ENCODE peak calls at places on chromosomes 2 and 18, in six cellular contexts. P is endothelial cell of umbilical vein, A is cardiac muscle cell, Z is ovary, O is lower lobe of right lung, K is aorta. F is an unnamed sample. For H3K27me3, the result is how much of the 10 kb centered on the place peaks cover.

GRCh38 chr2:9388102-9388735 is 35.1 kb downstream of the ITGB1BP1 start:
- DNase-seq in A (no peak), K (no peak), P (no peak), O (no peak), Z (no peak), F (no peak)

GRCh38 chr2:171409436-171409971 is 24.3 kb downstream of the METTL8 start:
- DNase-seq in Z (no peak), K (no peak), P (peak), A (no peak), O (no peak), F (peak)

GRCh38 chr2:158740591-158740990 is 54.5 kb upstream of the DAPL1 start:
- DNase-seq in P (no peak), K (no peak), O (no peak), Z (no peak), A (peak), F (no peak)

GRCh38 chr2:167271941-167272340 is 383.7 kb downstream of the XIRP2 start:
- DNase-seq in Z (no peak), O (no peak), A (no peak), K (no peak), P (no peak), F (peak)

GRCh38 chr18:62425465-62426190 is 97.2 kb upstream of the ZCCHC2 start:
- DNase-seq in P (peak), O (peak), A (peak), Z (peak), K (peak), F (peak)

GRCh38 chr2:231532189-231533035 is 2.2 kb upstream of the NMUR1 start:
- DNase-seq in P (no peak), O (no peak), K (peak), A (no peak), Z (no peak), F (no peak)

GRCh38 chr2:25699206-25699605 is 25.8 kb upstream of the DTNB start:
- DNase-seq in A (no peak), O (no peak), Z (no peak), P (no peak), K (no peak), F (no peak)

GRCh38 chr2:228957075-228957474 is 314.0 kb downstream of the PID1 start:
- DNase-seq in A (no peak), K (no peak), P (no peak), Z (no peak), O (no peak), F (no peak)

GRCh38 chr2:105377871-105378270 is 21.0 kb downstream of the FHL2 start:
- DNase-seq in Z (no peak), K (no peak), O (no peak), A (no peak), P (no peak), F (no peak)

GRCh38 chr2:96146881-96147592 is 1.8 kb upstream of the DUSP2 start:
- DNase-seq in K (peak), A (no peak), O (peak), Z (peak), P (no peak), F (no peak)

GRCh38 chr2:33458248-33458819 is 18.1 kb upstream of the RASGRP3 start:
- DNase-seq in O (no peak), Z (no peak), P (no peak), A (no peak), K (no peak), F (no peak)

GRCh38 chr2:64017811-64018714 is 1.2 kb downstream of the VPS54 start:
- DNase-seq in A (peak), K (no peak), O (no peak), Z (no peak), P (peak), F (peak)

GRCh38 chr2:156343940-156344301 is 11.4 kb upstream of the NR4A2 start:
- DNase-seq in K (no peak), P (no peak), O (no peak), Z (no peak), A (no peak), F (no peak)

GRCh38 chr2:184685999-184686841 is 87.9 kb downstream of the ZNF804A start:
- DNase-seq in A (peak), O (no peak), K (no peak), Z (no peak), P (no peak), F (no peak)

GRCh38 chr18:49461602-49461977 is 1.1 kb upstream of the DYM start:
- DNase-seq in Z (no peak), K (no peak), O (no peak), P (no peak), A (no peak), F (no peak)

GRCh38 chr2:60560734-60561649 is 7.5 kb upstream of the BCL11A start:
- DNase-seq in A (peak), P (no peak), O (no peak), K (no peak), Z (no peak), F (peak)

GRCh38 chr2:130922417-130922816 is 85.7 kb downstream of the ARHGEF4 start:
- DNase-seq in O (no peak), A (no peak), P (no peak), Z (no peak), K (no peak), F (no peak)

GRCh38 chr2:203670939-203671338 is 35.5 kb upstream of the CD28 start:
- DNase-seq in Z (no peak), P (no peak), A (peak), K (no peak), O (no peak), F (no peak)

GRCh38 chr2:221096651-221097567 is 475.2 kb downstream of the EPHA4 start:
- DNase-seq in A (no peak), K (no peak), Z (no peak), P (peak), O (no peak), F (no peak)

GRCh38 chr2:67686254-67686653 is 289.1 kb downstream of the ETAA1 start:
- DNase-seq in P (no peak), A (no peak), K (no peak), Z (no peak), O (no peak), F (no peak)

GRCh38 chr18:62741118-62741566 is 25.8 kb downstream of the PHLPP1 start:
- DNase-seq in O (no peak), K (no peak), A (peak), Z (no peak), P (peak), F (peak)

GRCh38 chr2:106841886-106842645 is 43.9 kb downstream of the ST6GAL2 start:
- DNase-seq in Z (no peak), P (no peak), A (no peak), K (no peak), O (no peak), F (no peak)

GRCh38 chr2:71380665-71381064 is 49.1 kb downstream of the ZNF638 start:
- DNase-seq in K (no peak), O (no peak), A (peak), P (no peak), Z (no peak), F (no peak)

GRCh38 chr2:205024822-205025518 is 479.7 kb downstream of the PARD3B start:
- DNase-seq in P (peak), O (no peak), K (peak), A (peak), Z (no peak), F (peak)

GRCh38 chr2:2188344-2189111 is 142.5 kb downstream of the MYT1L start:
- DNase-seq in P (no peak), O (no peak), Z (no peak), K (no peak), A (no peak), F (no peak)

GRCh38 chr2:9889812-9890261 is 46.6 kb downstream of the TAF1B start:
- DNase-seq in A (no peak), P (peak), O (no peak), K (no peak), Z (no peak), F (no peak)

GRCh38 chr18:36811955-36812354 is 16.8 kb downstream of the TPGS2 start:
- DNase-seq in P (no peak), K (no peak), A (peak), O (no peak), Z (no peak), F (no peak)

GRCh38 chr2:28449489-28450395 is 46.1 kb upstream of the PLB1 start:
- DNase-seq in O (no peak), P (peak), K (no peak), Z (no peak), A (peak), F (peak)

GRCh38 chr2:173050684-173051083 is 25.0 kb upstream of the MAP3K20 start:
- DNase-seq in A (no peak), P (no peak), Z (no peak), O (no peak), K (no peak), F (no peak)

GRCh38 chr2:27370816-27371620 is 602 bp downstream of the SNX17 start:
- DNase-seq in A (peak), K (no peak), Z (no peak), P (peak), O (no peak), F (peak)

GRCh38 chr18:77567202-77567601 is 317.6 kb downstream of the GALR1 start:
- DNase-seq in K (no peak), A (no peak), Z (no peak), O (no peak), P (no peak), F (no peak)

GRCh38 chr2:231057590-231057989 is 923 bp downstream of the PSMD1 start:
- DNase-seq in O (no peak), P (peak), Z (no peak), K (no peak), A (peak), F (no peak)

GRCh38 chr18:8705280-8705940 is at the start of gene MTCL1:
- DNase-seq in A (peak), Z (no peak), O (peak), P (peak), K (no peak), F (peak)

GRCh38 chr18:26746284-26747130 is 119.0 kb downstream of the AQP4 start:
- DNase-seq in P (no peak), K (no peak), Z (no peak), O (no peak), A (peak), F (no peak)

GRCh38 chr18:26745288-26745975 is 120.1 kb downstream of the AQP4 start:
- DNase-seq in A (no peak), O (no peak), K (no peak), Z (no peak), P (no peak), F (no peak)

DNA sequence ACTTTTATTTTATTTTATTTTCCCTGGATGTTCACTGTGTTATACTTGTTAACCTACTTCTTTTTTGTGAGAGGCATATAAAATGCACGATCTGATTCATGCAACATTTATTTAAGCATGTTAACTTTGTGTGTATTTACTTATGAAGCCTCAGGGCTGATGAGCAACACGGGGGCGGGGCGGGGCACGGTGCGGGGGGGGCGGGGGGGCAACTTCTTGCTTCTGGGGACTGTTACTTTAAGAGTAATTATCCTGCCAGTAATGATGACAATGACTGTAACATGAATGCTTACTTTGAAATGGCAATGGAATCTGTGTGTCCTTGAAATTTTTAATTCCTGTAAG is 118.4 kb downstream of the AQP4 start:
- DNase-seq in P (no peak), A (no peak), O (no peak), K (no peak), Z (no peak), F (no peak)
- H3K27ac ChIP-seq in P (no peak), A (no peak), O (no peak), K (no peak), Z (no peak), F (no peak)

GRCh38 chr2:98172150-98172765 is 85.3 kb downstream of the VWA3B start:
- DNase-seq in O (no peak), A (no peak), P (no peak), K (no peak), Z (no peak), F (no peak)
- H3K27me3 ChIP-seq in O (under half), A (under half), P (under half), K (under half), Z (under half), F (under half)

GRCh38 chr2:174789001-174789400 is 24.7 kb upstream of the CHRNA1 start:
- DNase-seq in Z (no peak), K (no peak), O (no peak), A (no peak), P (no peak), F (no peak)

GRCh38 chr2:174785481-174785880 is 21.2 kb upstream of the CHRNA1 start:
- DNase-seq in A (no peak), K (no peak), O (no peak), P (no peak), Z (no peak), F (no peak)

GRCh38 chr2:174788291-174788929 is 24.1 kb upstream of the CHRNA1 start:
- DNase-seq in P (no peak), A (no peak), K (no peak), Z (no peak), O (no peak), F (peak)

GRCh38 chr2:174786066-174786725 is 21.9 kb upstream of the CHRNA1 start:
- DNase-seq in Z (no peak), K (no peak), P (peak), O (no peak), A (peak), F (no peak)

DNA sequence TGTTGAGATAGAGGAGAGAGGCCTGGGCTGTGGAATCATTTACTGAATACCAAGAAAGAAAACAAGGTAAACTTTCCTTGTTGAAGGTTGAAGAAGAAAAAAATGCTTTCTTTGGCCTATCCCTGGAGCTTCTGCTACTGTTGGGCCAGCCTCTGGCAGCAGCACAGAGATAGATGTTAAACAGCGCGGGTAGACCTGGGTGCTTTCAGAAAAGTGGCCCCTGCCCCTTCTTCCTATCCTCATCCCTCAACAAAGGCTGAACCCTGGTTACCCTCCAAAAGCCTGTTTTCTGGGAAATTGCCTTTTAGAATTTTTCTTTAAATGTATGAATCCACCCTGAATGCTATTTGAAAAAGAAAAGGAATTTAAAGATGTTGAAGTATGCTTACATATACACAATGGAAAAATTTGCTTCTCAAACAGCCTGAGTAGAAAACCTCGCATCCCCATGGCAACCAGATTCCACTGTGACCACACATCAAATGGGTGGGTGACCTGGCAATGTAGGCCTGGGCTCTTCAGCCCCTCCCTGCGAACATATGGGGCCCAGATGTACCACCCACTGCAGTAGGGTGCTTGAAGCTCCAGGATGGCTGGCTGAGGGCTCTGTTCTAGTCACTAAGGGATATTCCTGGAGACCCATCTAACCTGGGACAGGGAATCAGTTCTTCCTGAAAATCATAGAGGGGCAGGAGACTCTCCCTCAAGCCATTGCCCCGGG is 23.4 kb upstream of the CHRNA1 start:
- DNase-seq in Z (no peak), O (no peak), K (no peak), P (peak), A (peak), F (no peak)
- H3K27ac ChIP-seq in Z (no peak), O (no peak), K (no peak), P (no peak), A (no peak), F (no peak)

DNA sequence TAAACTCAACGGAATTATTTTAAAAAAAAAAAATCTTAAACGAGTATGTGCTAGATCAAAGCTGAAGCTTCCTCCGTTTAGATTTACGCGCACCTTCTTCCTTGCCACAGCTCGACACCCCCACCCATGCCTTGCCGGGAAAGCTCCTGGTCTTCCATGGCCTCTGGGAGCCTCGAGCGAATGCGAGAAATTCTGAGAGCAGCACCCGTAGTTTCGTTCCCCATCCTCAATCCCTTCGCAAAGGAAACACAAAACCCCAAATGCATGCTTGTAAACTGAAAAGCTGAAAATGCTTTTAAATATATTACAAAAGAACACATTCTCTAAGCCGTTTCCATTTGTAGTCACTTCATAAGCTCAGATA is 1.6 kb downstream of the DSC3 start:
- DNase-seq in O (no peak), P (no peak), Z (no peak), K (no peak), A (peak), F (no peak)
- H3K27me3 ChIP-seq in O (half or more), P (under half), Z (under half), K (under half), A (half or more), F (half or more)

DNA sequence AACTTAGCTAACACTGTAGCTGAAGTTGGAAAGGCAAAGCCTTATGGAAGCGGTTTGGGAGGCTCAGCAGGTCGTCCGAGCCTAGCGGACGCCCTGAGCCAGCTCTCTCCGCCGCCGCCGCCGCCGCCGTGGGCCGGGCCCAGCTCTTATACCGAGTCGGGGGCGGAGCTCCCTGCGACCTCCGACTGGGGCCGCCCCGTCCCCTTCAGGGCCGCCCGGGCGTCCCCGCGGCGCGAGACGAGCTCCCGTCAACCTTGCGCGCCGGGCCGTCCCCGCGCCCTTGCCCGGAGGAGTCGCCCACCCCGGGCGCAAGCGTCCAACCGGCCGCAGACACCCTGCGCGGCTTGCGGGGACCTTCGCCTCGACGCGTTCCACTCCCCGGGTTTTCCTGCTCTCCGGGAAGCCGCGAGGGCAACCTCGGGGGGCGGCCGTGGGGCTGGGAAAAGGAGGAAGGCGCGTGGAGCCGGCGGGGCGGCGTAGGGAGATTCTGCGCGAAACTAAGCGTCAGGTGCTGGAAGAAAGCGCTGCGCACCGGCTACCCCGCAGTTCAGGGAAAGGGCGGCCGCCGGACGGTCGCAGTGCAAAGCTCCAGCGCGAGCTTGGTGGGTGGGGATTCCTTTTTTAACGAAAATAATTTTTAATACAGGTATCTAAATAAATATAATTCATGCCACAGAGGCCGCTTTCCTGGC is at the start of gene SLC40A1:
- DNase-seq in O (peak), K (peak), P (peak), A (peak), Z (peak), F (peak)
- H3K27ac ChIP-seq in O (peak), K (peak), P (no peak), A (peak), Z (peak), F (no peak)

DNA sequence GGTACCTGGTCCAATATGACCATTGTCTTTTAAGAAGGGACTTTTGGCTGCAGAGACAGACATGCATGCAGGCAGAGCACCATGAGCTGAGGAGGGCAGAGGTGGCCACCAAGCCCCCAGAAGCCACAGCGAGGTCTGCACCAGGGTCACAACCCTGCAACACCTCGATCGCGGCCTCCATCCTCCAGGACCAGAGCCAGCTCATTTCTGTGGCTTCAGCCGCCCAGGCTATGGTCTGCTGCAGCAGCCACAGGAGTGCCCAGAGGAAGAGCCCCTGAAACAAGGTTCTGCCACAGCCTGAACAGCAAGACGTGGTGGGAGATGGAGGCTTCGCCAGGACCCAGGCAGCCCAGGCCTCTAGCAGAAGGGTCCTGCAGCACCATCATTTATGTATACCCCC is 53.9 kb downstream of the ANKMY1 start:
- DNase-seq in A (no peak), P (no peak), Z (no peak), O (peak), K (no peak), F (no peak)
- H3K27me3 ChIP-seq in A (under half), P (under half), Z (under half), O (under half), K (under half), F (under half)